ENCODE peak calls at places on chromosomes 6 and 20, in eight cellular contexts. One of them, this sample, is unnamed. For H3K4me1 and H3K9me3, the result is how much of the 10 kb centered on the place peaks cover.

GRCh38 chr20:1809121-1809520 is 86.1 kb upstream of the SIRPA start:
- DNase-seq in Panc1: no peak
- DNase-seq in H9: no peak
- DNase-seq in psoas muscle: no peak
- DNase-seq in CD4-positive, CD25-positive, alpha-beta regulatory T cell: no peak
- DNase-seq in CD8-positive, alpha-beta memory T cell: no peak
- DNase-seq in heart right ventricle: no peak
- DNase-seq in A549: peak
- DNase-seq in this sample: no peak

GRCh38 chr6:118553132-118553531 is 5.0 kb downstream of the PLN start:
- DNase-seq in Panc1: no peak
- DNase-seq in CD8-positive, alpha-beta memory T cell: no peak
- DNase-seq in heart right ventricle: no peak
- DNase-seq in psoas muscle: no peak
- DNase-seq in CD4-positive, CD25-positive, alpha-beta regulatory T cell: no peak
- DNase-seq in H9: no peak
- DNase-seq in A549: no peak
- DNase-seq in this sample: no peak

GRCh38 chr6:134249759-134250602 is 67.9 kb downstream of the SGK1 start:
- DNase-seq in CD4-positive, CD25-positive, alpha-beta regulatory T cell: no peak
- DNase-seq in Panc1: no peak
- DNase-seq in CD8-positive, alpha-beta memory T cell: no peak
- DNase-seq in heart right ventricle: no peak
- DNase-seq in psoas muscle: no peak
- DNase-seq in A549: peak
- DNase-seq in H9: no peak
- DNase-seq in this sample: no peak

GRCh38 chr6:160226118-160226541 is 32.5 kb downstream of the SLC22A2 start:
- DNase-seq in Panc1: no peak
- DNase-seq in CD8-positive, alpha-beta memory T cell: no peak
- DNase-seq in H9: no peak
- DNase-seq in A549: no peak
- DNase-seq in CD4-positive, CD25-positive, alpha-beta regulatory T cell: no peak
- DNase-seq in heart right ventricle: no peak
- DNase-seq in psoas muscle: no peak
- DNase-seq in this sample: no peak

GRCh38 chr6:157531169-157531985 is 150.4 kb downstream of the ZDHHC14 start:
- DNase-seq in A549: no peak
- DNase-seq in CD4-positive, CD25-positive, alpha-beta regulatory T cell: no peak
- DNase-seq in CD8-positive, alpha-beta memory T cell: no peak
- DNase-seq in psoas muscle: peak
- DNase-seq in H9: peak
- DNase-seq in heart right ventricle: no peak
- DNase-seq in Panc1: no peak
- DNase-seq in this sample: no peak

GRCh38 chr20:55880361-55880760 is 125.0 kb downstream of the CBLN4 start:
- DNase-seq in heart right ventricle: no peak
- DNase-seq in CD8-positive, alpha-beta memory T cell: no peak
- DNase-seq in A549: no peak
- DNase-seq in H9: no peak
- DNase-seq in psoas muscle: no peak
- DNase-seq in CD4-positive, CD25-positive, alpha-beta regulatory T cell: no peak
- DNase-seq in Panc1: no peak
- DNase-seq in this sample: no peak

GRCh38 chr20:53815509-53815908 is 221.9 kb upstream of the ZNF217 start:
- DNase-seq in A549: no peak
- DNase-seq in Panc1: no peak
- DNase-seq in H9: no peak
- DNase-seq in psoas muscle: no peak
- DNase-seq in CD8-positive, alpha-beta memory T cell: no peak
- DNase-seq in heart right ventricle: no peak
- DNase-seq in CD4-positive, CD25-positive, alpha-beta regulatory T cell: no peak
- DNase-seq in this sample: no peak

GRCh38 chr6:137415127-137415833 is 78.9 kb downstream of the OLIG3 start:
- DNase-seq in CD4-positive, CD25-positive, alpha-beta regulatory T cell: peak
- DNase-seq in H9: peak
- DNase-seq in CD8-positive, alpha-beta memory T cell: peak
- DNase-seq in A549: peak
- DNase-seq in heart right ventricle: peak
- DNase-seq in psoas muscle: no peak
- DNase-seq in Panc1: peak
- DNase-seq in this sample: peak

GRCh38 chr6:112428477-112428876 is 81.3 kb downstream of the RFPL4B start:
- DNase-seq in heart right ventricle: no peak
- DNase-seq in A549: no peak
- DNase-seq in CD4-positive, CD25-positive, alpha-beta regulatory T cell: no peak
- DNase-seq in H9: no peak
- DNase-seq in psoas muscle: no peak
- DNase-seq in Panc1: no peak
- DNase-seq in CD8-positive, alpha-beta memory T cell: no peak
- DNase-seq in this sample: no peak

GRCh38 chr6:7311920-7312615 is 931 bp downstream of the SSR1 start:
- DNase-seq in CD8-positive, alpha-beta memory T cell: no peak
- DNase-seq in Panc1: no peak
- DNase-seq in psoas muscle: no peak
- DNase-seq in H9: no peak
- DNase-seq in heart right ventricle: no peak
- DNase-seq in A549: peak
- DNase-seq in CD4-positive, CD25-positive, alpha-beta regulatory T cell: no peak
- DNase-seq in this sample: peak

GRCh38 chr6:4522453-4522852 is 253.8 kb upstream of the CDYL start:
- DNase-seq in Panc1: no peak
- DNase-seq in CD4-positive, CD25-positive, alpha-beta regulatory T cell: no peak
- DNase-seq in psoas muscle: no peak
- DNase-seq in CD8-positive, alpha-beta memory T cell: no peak
- DNase-seq in heart right ventricle: no peak
- DNase-seq in H9: no peak
- DNase-seq in A549: no peak
- DNase-seq in this sample: no peak

GRCh38 chr6:30002871-30003270 is 58.2 kb upstream of the POLR1H start:
- DNase-seq in heart right ventricle: no peak
- DNase-seq in H9: no peak
- DNase-seq in CD4-positive, CD25-positive, alpha-beta regulatory T cell: no peak
- DNase-seq in Panc1: no peak
- DNase-seq in psoas muscle: no peak
- DNase-seq in CD8-positive, alpha-beta memory T cell: no peak
- DNase-seq in A549: no peak
- DNase-seq in this sample: no peak

GRCh38 chr6:24951831-24952299 is 16.1 kb upstream of the RIPOR2 start:
- DNase-seq in heart right ventricle: no peak
- DNase-seq in CD4-positive, CD25-positive, alpha-beta regulatory T cell: no peak
- DNase-seq in Panc1: no peak
- DNase-seq in H9: no peak
- DNase-seq in psoas muscle: no peak
- DNase-seq in A549: no peak
- DNase-seq in CD8-positive, alpha-beta memory T cell: no peak
- DNase-seq in this sample: no peak

GRCh38 chr6:45310118-45310788 is 17.9 kb upstream of the RUNX2 start:
- DNase-seq in Panc1: no peak
- DNase-seq in CD4-positive, CD25-positive, alpha-beta regulatory T cell: peak
- DNase-seq in psoas muscle: no peak
- DNase-seq in A549: no peak
- DNase-seq in H9: peak
- DNase-seq in heart right ventricle: no peak
- DNase-seq in CD8-positive, alpha-beta memory T cell: peak
- DNase-seq in this sample: peak

GRCh38 chr20:14696937-14697336 is 359.5 kb upstream of the FLRT3 start:
- DNase-seq in heart right ventricle: no peak
- DNase-seq in H9: no peak
- DNase-seq in psoas muscle: no peak
- DNase-seq in A549: no peak
- DNase-seq in CD4-positive, CD25-positive, alpha-beta regulatory T cell: no peak
- DNase-seq in CD8-positive, alpha-beta memory T cell: no peak
- DNase-seq in Panc1: no peak
- DNase-seq in this sample: no peak

GRCh38 chr6:147048930-147049329 is 155.3 kb upstream of the STXBP5 start:
- DNase-seq in CD4-positive, CD25-positive, alpha-beta regulatory T cell: no peak
- DNase-seq in Panc1: no peak
- DNase-seq in psoas muscle: no peak
- DNase-seq in H9: no peak
- DNase-seq in CD8-positive, alpha-beta memory T cell: no peak
- DNase-seq in A549: no peak
- DNase-seq in heart right ventricle: no peak
- DNase-seq in this sample: no peak

GRCh38 chr20:62983210-62983609 is 23.6 kb downstream of the BHLHE23 start:
- DNase-seq in H9: no peak
- DNase-seq in psoas muscle: no peak
- DNase-seq in CD4-positive, CD25-positive, alpha-beta regulatory T cell: no peak
- DNase-seq in heart right ventricle: no peak
- DNase-seq in A549: no peak
- DNase-seq in CD8-positive, alpha-beta memory T cell: no peak
- DNase-seq in Panc1: no peak
- DNase-seq in this sample: no peak
- H3K4me1 ChIP-seq in H9: under half
- H3K4me1 ChIP-seq in psoas muscle: under half
- H3K4me1 ChIP-seq in CD4-positive, CD25-positive, alpha-beta regulatory T cell: under half
- H3K4me1 ChIP-seq in heart right ventricle: under half
- H3K4me1 ChIP-seq in A549: under half
- H3K4me1 ChIP-seq in CD8-positive, alpha-beta memory T cell: under half
- H3K4me1 ChIP-seq in Panc1: under half
- H3K4me1 ChIP-seq in this sample: under half

DNA sequence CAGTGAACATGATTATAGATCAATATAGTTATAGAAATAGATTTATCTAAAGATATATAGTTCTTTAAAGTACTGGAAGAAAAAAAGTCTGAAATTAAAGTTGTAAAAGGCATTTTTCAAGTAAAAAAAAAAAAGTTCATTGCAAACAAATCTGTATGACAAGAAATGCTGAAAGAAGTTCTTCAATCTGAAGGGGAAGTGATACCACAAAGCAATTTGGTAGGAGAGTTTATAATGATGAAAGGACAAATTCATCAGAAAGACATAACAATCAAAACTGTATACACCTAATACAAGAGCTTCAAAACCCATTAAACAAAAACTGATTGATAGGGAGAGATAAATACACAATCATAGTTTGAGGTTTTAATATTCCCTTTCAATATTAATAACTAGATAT is 14.1 kb downstream of the HUS1B start:
- DNase-seq in H9: no peak
- DNase-seq in Panc1: no peak
- DNase-seq in CD8-positive, alpha-beta memory T cell: no peak
- DNase-seq in heart right ventricle: no peak
- DNase-seq in CD4-positive, CD25-positive, alpha-beta regulatory T cell: no peak
- DNase-seq in A549: no peak
- DNase-seq in psoas muscle: no peak
- DNase-seq in this sample: no peak
- H3K9me3 ChIP-seq in H9: under half
- H3K9me3 ChIP-seq in Panc1: under half
- H3K9me3 ChIP-seq in CD8-positive, alpha-beta memory T cell: under half
- H3K9me3 ChIP-seq in heart right ventricle: under half
- H3K9me3 ChIP-seq in CD4-positive, CD25-positive, alpha-beta regulatory T cell: under half
- H3K9me3 ChIP-seq in A549: under half
- H3K9me3 ChIP-seq in psoas muscle: under half
- H3K9me3 ChIP-seq in this sample: under half

GRCh38 chr6:506508-506907 is 115.0 kb downstream of the IRF4 start:
- DNase-seq in H9: no peak
- DNase-seq in CD8-positive, alpha-beta memory T cell: no peak
- DNase-seq in CD4-positive, CD25-positive, alpha-beta regulatory T cell: no peak
- DNase-seq in heart right ventricle: no peak
- DNase-seq in psoas muscle: no peak
- DNase-seq in A549: no peak
- DNase-seq in Panc1: no peak
- DNase-seq in this sample: no peak
- H3K4me1 ChIP-seq in H9: under half
- H3K4me1 ChIP-seq in CD8-positive, alpha-beta memory T cell: under half
- H3K4me1 ChIP-seq in CD4-positive, CD25-positive, alpha-beta regulatory T cell: under half
- H3K4me1 ChIP-seq in heart right ventricle: under half
- H3K4me1 ChIP-seq in psoas muscle: under half
- H3K4me1 ChIP-seq in A549: under half
- H3K4me1 ChIP-seq in Panc1: under half
- H3K4me1 ChIP-seq in this sample: under half

GRCh38 chr20:16125810-16126209 is 447.4 kb downstream of the KIF16B start:
- DNase-seq in A549: no peak
- DNase-seq in psoas muscle: no peak
- DNase-seq in CD8-positive, alpha-beta memory T cell: no peak
- DNase-seq in heart right ventricle: no peak
- DNase-seq in H9: no peak
- DNase-seq in Panc1: no peak
- DNase-seq in CD4-positive, CD25-positive, alpha-beta regulatory T cell: no peak
- DNase-seq in this sample: no peak

GRCh38 chr20:16132399-16132798 is 440.8 kb downstream of the KIF16B start:
- DNase-seq in Panc1: no peak
- DNase-seq in CD4-positive, CD25-positive, alpha-beta regulatory T cell: no peak
- DNase-seq in heart right ventricle: no peak
- DNase-seq in H9: no peak
- DNase-seq in A549: no peak
- DNase-seq in psoas muscle: no peak
- DNase-seq in CD8-positive, alpha-beta memory T cell: no peak
- DNase-seq in this sample: no peak

GRCh38 chr20:16128538-16129106 is 444.6 kb downstream of the KIF16B start:
- DNase-seq in CD4-positive, CD25-positive, alpha-beta regulatory T cell: no peak
- DNase-seq in heart right ventricle: no peak
- DNase-seq in CD8-positive, alpha-beta memory T cell: no peak
- DNase-seq in A549: no peak
- DNase-seq in H9: no peak
- DNase-seq in Panc1: no peak
- DNase-seq in psoas muscle: no peak
- DNase-seq in this sample: no peak

GRCh38 chr20:16124911-16125776 is 448.1 kb downstream of the KIF16B start:
- DNase-seq in heart right ventricle: no peak
- DNase-seq in CD4-positive, CD25-positive, alpha-beta regulatory T cell: no peak
- DNase-seq in psoas muscle: no peak
- DNase-seq in H9: no peak
- DNase-seq in A549: no peak
- DNase-seq in CD8-positive, alpha-beta memory T cell: no peak
- DNase-seq in Panc1: no peak
- DNase-seq in this sample: no peak

GRCh38 chr20:16129411-16129810 is 443.8 kb downstream of the KIF16B start:
- DNase-seq in Panc1: no peak
- DNase-seq in H9: no peak
- DNase-seq in psoas muscle: no peak
- DNase-seq in CD8-positive, alpha-beta memory T cell: no peak
- DNase-seq in heart right ventricle: no peak
- DNase-seq in A549: no peak
- DNase-seq in CD4-positive, CD25-positive, alpha-beta regulatory T cell: no peak
- DNase-seq in this sample: no peak
- H3K9me3 ChIP-seq in Panc1: under half
- H3K9me3 ChIP-seq in H9: under half
- H3K9me3 ChIP-seq in psoas muscle: under half
- H3K9me3 ChIP-seq in CD8-positive, alpha-beta memory T cell: under half
- H3K9me3 ChIP-seq in heart right ventricle: under half
- H3K9me3 ChIP-seq in A549: under half
- H3K9me3 ChIP-seq in CD4-positive, CD25-positive, alpha-beta regulatory T cell: under half
- H3K9me3 ChIP-seq in this sample: under half